ENCODE peak calls at places on chromosomes 13 and 19, in eight cellular contexts. One of them, this sample, is unnamed.

GRCh38 chr13:90640976-90641375 is 706.5 kb upstream of the MIR17HG start:
- DNase-seq in transverse colon: no peak
- DNase-seq in spleen: no peak
- DNase-seq in uterus: no peak
- DNase-seq in NB4: no peak
- DNase-seq in tibial nerve: no peak
- DNase-seq in HCT116: no peak
- DNase-seq in H1: no peak
- DNase-seq in this sample: no peak

GRCh38 chr13:113539176-113539575 is 45.4 kb upstream of the TFDP1 start:
- DNase-seq in tibial nerve: no peak
- DNase-seq in H1: no peak
- DNase-seq in spleen: peak; percentile 49
- DNase-seq in transverse colon: no peak
- DNase-seq in uterus: peak; percentile 7
- DNase-seq in NB4: no peak
- DNase-seq in HCT116: no peak
- DNase-seq in this sample: no peak

GRCh38 chr19:461664-462551 is 1.1 kb upstream of the SHC2 start:
- DNase-seq in HCT116: no peak
- DNase-seq in transverse colon: peak; percentile 67
- DNase-seq in spleen: no peak
- DNase-seq in H1: peak; percentile 77
- DNase-seq in NB4: no peak
- DNase-seq in tibial nerve: no peak
- DNase-seq in uterus: peak; percentile 29
- DNase-seq in this sample: peak; percentile 78

GRCh38 chr13:110179116-110179857 is 127.7 kb downstream of the COL4A1 start:
- DNase-seq in H1: no peak
- DNase-seq in spleen: no peak
- DNase-seq in transverse colon: no peak
- DNase-seq in NB4: no peak
- DNase-seq in uterus: no peak
- DNase-seq in HCT116: no peak
- DNase-seq in tibial nerve: no peak
- DNase-seq in this sample: no peak

GRCh38 chr19:1469936-1470863 is 8.8 kb downstream of the C19orf25 start:
- DNase-seq in tibial nerve: no peak
- DNase-seq in HCT116: peak; percentile 42
- DNase-seq in NB4: no peak
- DNase-seq in spleen: peak; percentile 90
- DNase-seq in H1: peak; percentile 78
- DNase-seq in uterus: no peak
- DNase-seq in transverse colon: peak; percentile 67
- DNase-seq in this sample: peak; percentile 57

GRCh38 chr13:99421271-99421670 is 80.0 kb upstream of the TM9SF2 start:
- DNase-seq in NB4: no peak
- DNase-seq in uterus: no peak
- DNase-seq in tibial nerve: no peak
- DNase-seq in transverse colon: peak; percentile 7
- DNase-seq in H1: no peak
- DNase-seq in spleen: no peak
- DNase-seq in HCT116: no peak
- DNase-seq in this sample: peak; percentile 15

GRCh38 chr13:112181336-112182051 is 114.5 kb downstream of the SOX1 start:
- DNase-seq in uterus: no peak
- DNase-seq in H1: no peak
- DNase-seq in transverse colon: no peak
- DNase-seq in spleen: no peak
- DNase-seq in HCT116: no peak
- DNase-seq in tibial nerve: no peak
- DNase-seq in NB4: no peak
- DNase-seq in this sample: no peak

GRCh38 chr19:7977021-7977722 is 28.3 kb downstream of the ELAVL1 start:
- DNase-seq in spleen: peak; percentile 39
- DNase-seq in NB4: no peak
- DNase-seq in HCT116: no peak
- DNase-seq in uterus: no peak
- DNase-seq in H1: no peak
- DNase-seq in tibial nerve: no peak
- DNase-seq in transverse colon: no peak
- DNase-seq in this sample: no peak

GRCh38 chr13:96804186-96804585 is 190.1 kb downstream of the OXGR1 start:
- DNase-seq in tibial nerve: no peak
- DNase-seq in transverse colon: no peak
- DNase-seq in HCT116: no peak
- DNase-seq in spleen: no peak
- DNase-seq in uterus: no peak
- DNase-seq in H1: no peak
- DNase-seq in NB4: no peak
- DNase-seq in this sample: no peak

GRCh38 chr19:4327877-4328242 is 10.8 kb downstream of the STAP2 start:
- DNase-seq in HCT116: no peak
- DNase-seq in tibial nerve: no peak
- DNase-seq in uterus: no peak
- DNase-seq in transverse colon: no peak
- DNase-seq in NB4: no peak
- DNase-seq in H1: peak; percentile 87
- DNase-seq in spleen: no peak
- DNase-seq in this sample: no peak

GRCh38 chr19:4326837-4327251 is 11.8 kb downstream of the STAP2 start:
- DNase-seq in uterus: no peak
- DNase-seq in H1: peak; percentile 89
- DNase-seq in spleen: peak; percentile 78
- DNase-seq in transverse colon: no peak
- DNase-seq in NB4: peak; percentile 25
- DNase-seq in HCT116: no peak
- DNase-seq in tibial nerve: no peak
- DNase-seq in this sample: no peak

GRCh38 chr19:4327252-4327876 is 11.3 kb downstream of the STAP2 start:
- DNase-seq in uterus: peak; percentile 88
- DNase-seq in tibial nerve: peak; percentile 56
- DNase-seq in HCT116: no peak
- DNase-seq in spleen: peak; percentile 89
- DNase-seq in H1: peak; percentile 98
- DNase-seq in transverse colon: peak; percentile 83
- DNase-seq in NB4: peak; percentile 37
- DNase-seq in this sample: peak; percentile 86

GRCh38 chr19:4329858-4330257 is 8.8 kb downstream of the STAP2 start:
- DNase-seq in HCT116: no peak
- DNase-seq in uterus: no peak
- DNase-seq in H1: no peak
- DNase-seq in transverse colon: no peak
- DNase-seq in tibial nerve: no peak
- DNase-seq in NB4: no peak
- DNase-seq in spleen: no peak
- DNase-seq in this sample: no peak

DNA sequence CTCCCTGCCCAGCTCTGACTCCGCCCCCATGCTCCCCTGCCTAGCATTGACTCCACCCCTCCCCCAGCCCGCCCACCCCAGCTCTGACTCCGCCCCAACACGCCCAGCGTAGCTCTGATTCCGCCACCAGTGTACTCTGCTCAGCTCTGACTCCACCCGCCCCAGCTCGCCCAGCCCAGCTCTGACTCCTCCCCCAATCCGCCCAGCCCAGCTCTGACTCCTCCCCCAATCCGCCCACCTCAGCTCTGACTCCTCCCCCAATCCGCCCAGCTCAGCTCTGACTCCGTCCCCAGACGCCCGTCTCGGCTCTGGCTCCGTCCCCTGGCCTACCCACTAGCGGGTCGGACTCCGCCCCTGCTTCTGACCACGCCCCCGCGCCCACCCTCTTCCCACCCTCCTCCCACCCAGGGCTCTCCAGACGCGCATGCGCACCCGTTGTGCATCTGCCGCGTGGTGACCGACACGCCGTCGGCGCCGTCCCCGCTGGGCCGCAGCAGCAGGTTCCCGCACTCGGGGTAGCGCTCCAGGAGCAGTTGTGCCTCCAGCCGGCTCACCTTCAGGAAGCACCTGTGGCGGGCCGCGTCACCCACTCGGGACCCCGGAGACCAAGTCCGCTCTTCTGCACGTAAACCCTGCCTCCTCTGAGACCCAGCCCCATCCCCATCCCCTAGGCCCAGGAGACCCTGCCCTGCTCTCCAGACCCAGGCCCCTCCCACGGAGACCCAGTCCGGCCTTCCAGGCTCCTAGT is 10.2 kb downstream of the STAP2 start:
- DNase-seq in transverse colon: peak; percentile 96
- DNase-seq in H1: peak; percentile 97
- DNase-seq in NB4: peak; percentile 93
- DNase-seq in spleen: peak; percentile 98
- DNase-seq in HCT116: peak; percentile 87
- DNase-seq in tibial nerve: peak; percentile 86
- DNase-seq in uterus: peak; percentile 97
- DNase-seq in this sample: peak; percentile 96
- TF ChIP-seq POLR2A in transverse colon: no peak
- TF ChIP-seq POLR2A in H1: peak; percentile 73
- TF ChIP-seq POLR2A in NB4: peak; percentile 80
- TF ChIP-seq POLR2A in spleen: no peak
- TF ChIP-seq POLR2A in HCT116: peak; percentile 88
- TF ChIP-seq POLR2A in tibial nerve: no peak
- TF ChIP-seq POLR2A in uterus: no peak
- TF ChIP-seq POLR2A in this sample: peak; percentile 5

GRCh38 chr19:4089946-4090345 is 23.2 kb upstream of the ZBTB7A start:
- DNase-seq in H1: no peak
- DNase-seq in uterus: no peak
- DNase-seq in HCT116: no peak
- DNase-seq in transverse colon: no peak
- DNase-seq in NB4: no peak
- DNase-seq in spleen: no peak
- DNase-seq in tibial nerve: no peak
- DNase-seq in this sample: no peak

GRCh38 chr19:4086336-4086953 is 19.7 kb upstream of the ZBTB7A start:
- DNase-seq in tibial nerve: no peak
- DNase-seq in HCT116: no peak
- DNase-seq in H1: no peak
- DNase-seq in transverse colon: peak; percentile 84
- DNase-seq in uterus: no peak
- DNase-seq in NB4: no peak
- DNase-seq in spleen: peak; percentile 68
- DNase-seq in this sample: peak; percentile 42

GRCh38 chr19:4089400-4089908 is 22.8 kb upstream of the ZBTB7A start:
- DNase-seq in HCT116: no peak
- DNase-seq in uterus: no peak
- DNase-seq in tibial nerve: no peak
- DNase-seq in transverse colon: peak; percentile 39
- DNase-seq in NB4: peak; percentile 74
- DNase-seq in H1: no peak
- DNase-seq in spleen: peak; percentile 91
- DNase-seq in this sample: no peak

GRCh38 chr19:4088975-4089374 is 22.3 kb upstream of the ZBTB7A start:
- DNase-seq in NB4: peak; percentile 87
- DNase-seq in uterus: no peak
- DNase-seq in transverse colon: no peak
- DNase-seq in tibial nerve: no peak
- DNase-seq in H1: no peak
- DNase-seq in HCT116: no peak
- DNase-seq in spleen: no peak
- DNase-seq in this sample: no peak

GRCh38 chr19:4088065-4088679 is 21.5 kb upstream of the ZBTB7A start:
- DNase-seq in transverse colon: no peak
- DNase-seq in HCT116: no peak
- DNase-seq in NB4: no peak
- DNase-seq in uterus: no peak
- DNase-seq in tibial nerve: no peak
- DNase-seq in H1: no peak
- DNase-seq in spleen: peak; percentile 79
- DNase-seq in this sample: no peak
- TF ChIP-seq POLR2A in transverse colon: no peak
- TF ChIP-seq POLR2A in HCT116: no peak
- TF ChIP-seq POLR2A in NB4: no peak
- TF ChIP-seq POLR2A in uterus: no peak
- TF ChIP-seq POLR2A in tibial nerve: no peak
- TF ChIP-seq POLR2A in H1: no peak
- TF ChIP-seq POLR2A in spleen: no peak
- TF ChIP-seq POLR2A in this sample: no peak

DNA sequence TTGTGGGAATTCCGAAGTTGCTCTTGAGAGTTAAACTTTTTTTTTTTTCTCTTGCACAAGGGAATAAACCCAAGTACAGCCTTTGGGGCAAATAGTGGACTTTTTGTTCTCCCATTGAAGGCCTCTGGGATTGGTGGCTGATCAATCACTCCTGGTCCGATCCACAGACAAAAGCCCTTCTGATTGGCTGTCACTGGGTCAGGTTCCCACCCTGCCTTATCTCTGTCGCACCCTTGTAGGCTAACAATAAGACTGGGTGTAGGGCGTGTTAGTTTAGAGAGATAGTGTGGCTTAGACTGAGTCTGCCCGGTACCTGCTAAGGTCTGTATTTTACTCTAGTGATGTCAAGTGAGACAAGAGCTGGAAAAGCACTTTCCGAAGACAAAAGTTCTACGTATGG is 380.8 kb downstream of the NDFIP2 start:
- DNase-seq in H1: no peak
- DNase-seq in NB4: no peak
- DNase-seq in tibial nerve: no peak
- DNase-seq in uterus: no peak
- DNase-seq in transverse colon: peak; percentile 39
- DNase-seq in spleen: no peak
- DNase-seq in HCT116: no peak
- DNase-seq in this sample: peak; percentile 48
- TF ChIP-seq POLR2A in H1: no peak
- TF ChIP-seq POLR2A in NB4: no peak
- TF ChIP-seq POLR2A in tibial nerve: no peak
- TF ChIP-seq POLR2A in uterus: no peak
- TF ChIP-seq POLR2A in transverse colon: no peak
- TF ChIP-seq POLR2A in spleen: no peak
- TF ChIP-seq POLR2A in HCT116: no peak
- TF ChIP-seq POLR2A in this sample: no peak

GRCh38 chr13:30616927-30617314 is 799 bp upstream of the USPL1 start:
- DNase-seq in transverse colon: peak; percentile 71
- DNase-seq in H1: no peak
- DNase-seq in HCT116: peak; percentile 78
- DNase-seq in spleen: no peak
- DNase-seq in tibial nerve: peak; percentile 52
- DNase-seq in uterus: peak; percentile 77
- DNase-seq in NB4: peak; percentile 90
- DNase-seq in this sample: peak; percentile 65
- TF ChIP-seq POLR2A in transverse colon: no peak
- TF ChIP-seq POLR2A in H1: no peak
- TF ChIP-seq POLR2A in HCT116: peak; percentile 90
- TF ChIP-seq POLR2A in spleen: peak; percentile 78
- TF ChIP-seq POLR2A in tibial nerve: peak; percentile 68
- TF ChIP-seq POLR2A in uterus: peak; percentile 92
- TF ChIP-seq POLR2A in NB4: no peak
- TF ChIP-seq POLR2A in this sample: no peak